ENCODE peak calls at places on chromosomes 12 and 14, in eight cellular contexts. E, Z, O, K, S, V, T and F are unnamed samples.
A peak's percentile ranks its signal among the peaks of the same experiment; 100 is the strongest.

GRCh38 chr14:68509188-68509953 is 283.5 kb downstream of the ZFP36L1 start:
- DNase-seq in E (no peak), Z (no peak), O (no peak), K (no peak), S (no peak), V (no peak), T (no peak), F (no peak)

GRCh38 chr12:19120795-19121194 is 8.7 kb upstream of the PLEKHA5 start:
- DNase-seq in E (peak; percentile 29), Z (no peak), O (no peak), K (no peak), S (no peak), V (no peak), T (no peak), F (no peak)

GRCh38 chr14:64612021-64612380 is 62.2 kb downstream of the PPP1R36 start:
- DNase-seq in E (peak; percentile 17), Z (no peak), O (no peak), K (no peak), S (no peak), V (no peak), T (no peak), F (no peak)

GRCh38 chr12:129520736-129521135 is 383.1 kb downstream of the TMEM132D start:
- DNase-seq in E (peak; percentile 24), Z (no peak), O (no peak), K (no peak), S (no peak), V (no peak), T (no peak), F (no peak)

GRCh38 chr12:60333461-60333860 is 737.6 kb downstream of the SLC16A7 start:
- DNase-seq in E (no peak), Z (no peak), O (no peak), K (no peak), S (no peak), V (no peak), T (no peak), F (no peak)

GRCh38 chr12:117875652-117876491 is 92.9 kb downstream of the KSR2 start:
- DNase-seq in E (no peak), Z (peak; percentile 88), O (no peak), K (no peak), S (peak; percentile 23), V (peak; percentile 69), T (no peak), F (no peak)

GRCh38 chr12:27096420-27096819 is 14.0 kb upstream of the C12orf71 start:
- DNase-seq in E (no peak), Z (no peak), O (no peak), K (no peak), S (no peak), V (no peak), T (no peak), F (no peak)

GRCh38 chr12:64840949-64841717 is 16.7 kb downstream of the TBC1D30 start:
- DNase-seq in E (no peak), Z (no peak), O (no peak), K (no peak), S (no peak), V (no peak), T (no peak), F (no peak)

GRCh38 chr12:49970030-49970429 is 2.7 kb upstream of the AQP6 start:
- DNase-seq in E (no peak), Z (no peak), O (no peak), K (peak; percentile 51), S (no peak), V (no peak), T (no peak), F (no peak)

GRCh38 chr12:122681814-122682213 is 21.3 kb downstream of the HCAR2 start:
- DNase-seq in E (no peak), Z (no peak), O (no peak), K (no peak), S (no peak), V (no peak), T (peak; percentile 21), F (no peak)

GRCh38 chr14:98834119-98834518 is 437.9 kb downstream of the BCL11B start:
- DNase-seq in E (no peak), Z (no peak), O (no peak), K (no peak), S (no peak), V (no peak), T (no peak), F (no peak)

GRCh38 chr14:85248881-85249635 is 280.9 kb upstream of the FLRT2 start:
- DNase-seq in E (no peak), Z (no peak), O (no peak), K (no peak), S (no peak), V (no peak), T (no peak), F (peak; percentile 66)

GRCh38 chr14:76546426-76547221 is 170.7 kb downstream of the ESRRB start:
- DNase-seq in E (no peak), Z (peak; percentile 75), O (no peak), K (no peak), S (no peak), V (peak; percentile 47), T (peak; percentile 85), F (no peak)

GRCh38 chr12:6778212-6778570 is 5.9 kb downstream of the LAG3 start:
- DNase-seq in E (no peak), Z (peak; percentile 33), O (no peak), K (no peak), S (no peak), V (no peak), T (peak; percentile 14), F (no peak)

GRCh38 chr14:65062096-65063075 is 39.9 kb downstream of the MAX start:
- DNase-seq in E (no peak), Z (no peak), O (no peak), K (no peak), S (no peak), V (no peak), T (no peak), F (no peak)

GRCh38 chr12:32110417-32110816 is 3.8 kb downstream of the BICD1 start:
- DNase-seq in E (no peak), Z (no peak), O (no peak), K (no peak), S (no peak), V (no peak), T (no peak), F (no peak)

GRCh38 chr12:94100254-94100653 is 48.1 kb upstream of the PLXNC1 start:
- DNase-seq in E (no peak), Z (peak; percentile 9), O (no peak), K (no peak), S (peak; percentile 6), V (no peak), T (no peak), F (no peak)

GRCh38 chr12:84986586-84986985 is 49.5 kb downstream of the TSPAN19 start:
- DNase-seq in E (no peak), Z (no peak), O (no peak), K (no peak), S (no peak), V (peak; percentile 24), T (peak; percentile 94), F (no peak)

GRCh38 chr14:26199599-26200370 is 398.0 kb downstream of the NOVA1 start:
- DNase-seq in E (no peak), Z (no peak), O (no peak), K (no peak), S (no peak), V (no peak), T (no peak), F (no peak)

GRCh38 chr12:75479963-75480461 is 543 bp upstream of the GLIPR1 start:
- DNase-seq in E (no peak), Z (no peak), O (no peak), K (no peak), S (no peak), V (no peak), T (no peak), F (no peak)

GRCh38 chr14:75886661-75887348 is 95.0 kb downstream of the TGFB3 start:
- DNase-seq in E (no peak), Z (no peak), O (no peak), K (no peak), S (no peak), V (no peak), T (no peak), F (no peak)

GRCh38 chr12:106032141-106032925 is 106.4 kb downstream of the NUAK1 start:
- DNase-seq in E (no peak), Z (no peak), O (no peak), K (no peak), S (no peak), V (no peak), T (no peak), F (peak; percentile 72)

GRCh38 chr12:5716221-5716620 is 228.8 kb downstream of the ANO2 start:
- DNase-seq in E (no peak), Z (no peak), O (no peak), K (no peak), S (no peak), V (no peak), T (no peak), F (no peak)

GRCh38 chr12:127926004-127926403 is 341.0 kb upstream of the TMEM132C start:
- DNase-seq in E (peak; percentile 58), Z (no peak), O (no peak), K (no peak), S (no peak), V (peak; percentile 20), T (peak; percentile 56), F (no peak)

GRCh38 chr14:104522926-104523545 is 56.5 kb upstream of the C14orf180 start:
- DNase-seq in E (no peak), Z (no peak), O (no peak), K (no peak), S (no peak), V (no peak), T (no peak), F (no peak)

GRCh38 chr14:58270628-58271027 is 26.0 kb downstream of the PSMA3 start:
- DNase-seq in E (no peak), Z (no peak), O (no peak), K (no peak), S (no peak), V (no peak), T (no peak), F (no peak)

GRCh38 chr14:84401631-84402030 is 1128.3 kb upstream of the FLRT2 start:
- DNase-seq in E (no peak), Z (no peak), O (no peak), K (no peak), S (no peak), V (no peak), T (no peak), F (peak; percentile 28)

GRCh38 chr12:124664395-124665111 is 97.1 kb upstream of the NCOR2 start:
- DNase-seq in E (no peak), Z (no peak), O (no peak), K (no peak), S (no peak), V (no peak), T (no peak), F (no peak)

GRCh38 chr12:84785281-84785680 is 127.3 kb downstream of the SLC6A15 start:
- DNase-seq in E (no peak), Z (no peak), O (no peak), K (no peak), S (no peak), V (no peak), T (peak; percentile 7), F (no peak)

GRCh38 chr14:105891221-105891602 is 364.8 kb downstream of the TMEM121 start:
- DNase-seq in E (no peak), Z (no peak), O (no peak), K (no peak), S (no peak), V (no peak), T (no peak), F (no peak)

GRCh38 chr12:65565601-65566560 is 258.4 kb upstream of the HMGA2 start:
- DNase-seq in E (peak; percentile 85), Z (no peak), O (no peak), K (no peak), S (no peak), V (no peak), T (no peak), F (peak; percentile 76)

GRCh38 chr12:113247123-113248045 is 26.1 kb downstream of the TPCN1 start:
- DNase-seq in E (no peak), Z (no peak), O (no peak), K (no peak), S (no peak), V (no peak), T (no peak), F (no peak)

GRCh38 chr12:59239993-59240392 is 319.7 kb upstream of the LRIG3 start:
- DNase-seq in E (no peak), Z (no peak), O (no peak), K (no peak), S (no peak), V (no peak), T (no peak), F (no peak)

GRCh38 chr14:99181804-99182520 is 90.0 kb downstream of the BCL11B start:
- DNase-seq in E (no peak), Z (no peak), O (no peak), K (no peak), S (no peak), V (no peak), T (no peak), F (no peak)